ENCODE peak calls at places on chromosomes 16 and 17, in nine cellular contexts. F is GM23248, M is OCI-LY7, C is PC-3, G is MM.1S, O is neural progenitor cell, E is HCT116, K is SK-N-SH, U is hepatocyte. Z is an unnamed sample.

GRCh38 chr17:78890111-78890897 is 12.7 kb downstream of the CEP295NL start:
- DNase-seq in O (no peak), G (peak; percentile 98), F (no peak), M (peak; percentile 52), E (no peak), U (no peak), K (no peak), C (no peak), Z (no peak)

GRCh38 chr17:66915204-66915611 is 49.3 kb upstream of the CACNG4 start:
- DNase-seq in G (no peak), O (peak; percentile 35), K (peak; percentile 76), F (peak; percentile 42), M (no peak), E (peak; percentile 39), U (peak; percentile 23), C (peak; percentile 86), Z (peak; percentile 31)

GRCh38 chr16:67779256-67780014 is 26.9 kb downstream of the RANBP10 start:
- DNase-seq in F (no peak), G (peak; percentile 32), K (no peak), O (no peak), M (no peak), E (no peak), U (no peak), C (no peak), Z (no peak)

GRCh38 chr16:50800074-50800473 is 58.2 kb downstream of the CYLD start:
- DNase-seq in G (no peak), M (no peak), O (peak; percentile 58), C (no peak), K (no peak), U (no peak), F (no peak), E (no peak), Z (no peak)

GRCh38 chr17:78000351-78000750 is 41.8 kb downstream of the TNRC6C start:
- DNase-seq in M (no peak), C (no peak), O (no peak), U (no peak), E (no peak), G (no peak), F (peak; percentile 24), K (peak; percentile 54), Z (no peak)

GRCh38 chr16:22663389-22664064 is 150.4 kb upstream of the HS3ST2 start:
- DNase-seq in O (no peak), K (peak; percentile 52), M (no peak), F (no peak), U (no peak), C (no peak), E (no peak), G (no peak), Z (no peak)

GRCh38 chr17:40490289-40490853 is 11.1 kb downstream of the TNS4 start:
- DNase-seq in E (no peak), U (peak; percentile 70), G (no peak), C (peak; percentile 2), M (peak; percentile 79), F (peak; percentile 92), K (peak; percentile 89), O (peak; percentile 48), Z (peak; percentile 70)

GRCh38 chr17:58279016-58279671 is 1.6 kb downstream of the MPO start:
- DNase-seq in U (no peak), G (no peak), E (no peak), O (no peak), M (no peak), C (no peak), K (no peak), F (peak; percentile 64), Z (peak; percentile 53)

GRCh38 chr17:65058151-65058550 is 1.6 kb upstream of the GNA13 start:
- DNase-seq in C (no peak), M (no peak), F (no peak), K (no peak), G (no peak), O (no peak), E (no peak), U (no peak), Z (no peak)

GRCh38 chr17:65057520-65058075 is 1.1 kb upstream of the GNA13 start:
- DNase-seq in U (no peak), F (no peak), G (no peak), C (no peak), O (no peak), K (no peak), E (no peak), M (no peak), Z (no peak)

GRCh38 chr17:65054602-65055001 is 1.9 kb downstream of the GNA13 start:
- DNase-seq in M (no peak), C (peak; percentile 46), G (no peak), E (no peak), U (no peak), O (no peak), K (no peak), F (peak; percentile 33), Z (no peak)

GRCh38 chr17:65055280-65055707 is 1.2 kb downstream of the GNA13 start:
- DNase-seq in E (no peak), C (no peak), O (no peak), F (no peak), K (peak; percentile 36), G (peak; percentile 23), U (no peak), M (peak; percentile 52), Z (no peak)

DNA sequence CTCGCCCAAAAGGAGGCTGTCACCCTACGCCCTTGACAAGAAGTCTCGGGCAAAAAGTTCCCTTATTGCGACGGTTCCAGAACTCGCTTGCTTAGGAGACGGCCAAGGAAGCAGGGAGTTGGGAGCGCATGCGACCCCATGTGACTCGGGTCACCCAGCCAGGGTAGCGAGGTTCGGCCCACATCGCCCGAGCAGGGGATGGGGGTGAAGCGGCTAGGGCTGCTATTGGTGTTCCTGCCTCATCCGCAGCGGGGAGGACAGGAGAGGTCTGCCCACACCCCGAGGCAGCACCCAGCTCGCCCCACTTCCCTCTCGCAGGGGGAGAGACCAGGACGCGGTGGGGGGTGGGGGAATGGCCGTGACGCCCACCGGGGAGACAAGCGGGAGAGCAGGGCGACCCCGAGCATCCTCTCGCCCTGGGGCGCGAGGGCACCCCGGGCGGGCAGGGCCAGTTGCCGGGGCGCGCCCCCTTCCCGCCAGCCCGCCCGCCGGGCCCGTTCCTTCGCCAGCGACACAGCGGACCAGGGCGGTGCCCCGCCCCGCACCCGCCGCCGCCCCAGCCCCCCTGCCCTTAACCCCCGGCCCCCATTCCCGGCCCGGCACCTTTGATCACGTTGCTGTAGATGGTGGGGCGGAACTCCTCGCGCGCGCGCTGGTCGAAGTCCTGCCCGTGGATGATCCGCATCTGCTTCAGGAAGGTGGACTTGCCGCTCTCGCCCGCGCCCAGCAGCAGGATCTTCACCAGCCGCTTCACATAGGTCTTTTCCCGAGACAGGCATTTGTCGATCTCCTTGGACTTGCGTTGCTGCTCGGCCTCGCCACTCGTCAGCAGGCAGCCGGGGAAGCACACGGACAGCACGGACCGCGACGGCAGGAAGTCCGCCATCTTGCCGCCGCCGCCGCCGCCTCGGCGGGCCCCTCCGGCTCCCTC is 567 bp downstream of the GNA13 start:
- DNase-seq in O (peak; percentile 43), F (peak; percentile 74), U (peak; percentile 69), K (peak; percentile 83), G (peak; percentile 39), E (peak; percentile 16), C (peak; percentile 50), M (peak; percentile 59), Z (peak; percentile 62)
- H3K4me1 ChIP-seq in O (peaks cover 17% of the 10 kb centered on the region), F (peaks cover 12% of the 10 kb centered on the region), U (peaks cover 12% of the 10 kb centered on the region), K (peaks cover 10% of the 10 kb centered on the region), G (peaks cover 10% of the 10 kb centered on the region), E (peaks cover 23% of the 10 kb centered on the region), C (peaks cover 16% of the 10 kb centered on the region), M (peaks cover 58% of the 10 kb centered on the region), Z (peaks cover 25% of the 10 kb centered on the region)

GRCh38 chr17:31699281-31699680 is 159.8 kb downstream of the COPRS start:
- DNase-seq in K (no peak), E (no peak), C (peak; percentile 8), U (no peak), F (peak; percentile 11), M (no peak), O (no peak), G (no peak), Z (no peak)

GRCh38 chr17:31696703-31697325 is 162.2 kb downstream of the COPRS start:
- DNase-seq in K (no peak), E (no peak), M (no peak), C (no peak), G (no peak), U (no peak), O (peak; percentile 18), F (no peak), Z (no peak)

GRCh38 chr17:31696184-31696602 is 162.9 kb downstream of the COPRS start:
- DNase-seq in U (peak; percentile 83), M (no peak), F (peak; percentile 97), G (no peak), E (no peak), C (no peak), O (peak; percentile 94), K (peak; percentile 90), Z (peak; percentile 59)

GRCh38 chr17:31698751-31699150 is 160.3 kb downstream of the COPRS start:
- DNase-seq in U (no peak), C (no peak), G (no peak), F (no peak), O (no peak), M (no peak), K (no peak), E (no peak), Z (no peak)

DNA sequence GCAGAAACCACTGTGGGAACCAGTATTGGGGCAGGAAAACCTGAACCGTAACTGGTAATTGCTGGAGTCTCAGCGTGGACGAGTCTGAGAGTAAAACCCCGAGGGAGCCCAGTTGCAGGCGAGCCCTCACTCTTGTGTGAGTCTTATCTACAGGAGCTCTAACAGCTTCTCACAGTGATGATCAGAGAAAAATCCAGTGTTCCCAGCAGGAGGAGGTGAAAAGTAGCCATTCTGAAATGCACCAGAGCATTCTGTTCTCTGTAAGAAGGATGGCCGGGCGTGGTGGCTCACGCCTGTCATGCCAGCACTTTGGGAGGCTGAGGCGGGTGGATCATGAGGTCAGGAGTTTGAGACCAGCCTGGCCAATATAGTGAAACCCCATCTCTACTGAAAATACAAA is 161.2 kb downstream of the COPRS start:
- DNase-seq in U (no peak), E (no peak), K (no peak), G (no peak), F (no peak), O (no peak), C (no peak), M (no peak), Z (no peak)
- TF ChIP-seq EZH2phosphoT487 in U (no peak), E (no peak), K (no peak), G (no peak), F (no peak), O (no peak), C (no peak), M (no peak), Z (no peak)

GRCh38 chr16:520847-521246 is 6.7 kb upstream of the CAPN15 start:
- DNase-seq in E (no peak), O (no peak), C (no peak), F (no peak), K (no peak), U (no peak), G (no peak), M (no peak), Z (no peak)

GRCh38 chr16:523097-523741 is 4.3 kb upstream of the CAPN15 start:
- DNase-seq in F (no peak), C (no peak), E (no peak), K (no peak), U (no peak), G (no peak), O (no peak), M (no peak), Z (no peak)

GRCh38 chr16:521381-522210 is 5.9 kb upstream of the CAPN15 start:
- DNase-seq in M (no peak), F (no peak), O (no peak), U (no peak), E (no peak), C (no peak), K (no peak), G (no peak), Z (peak; percentile 91)

GRCh38 chr16:524274-525011 is 3.1 kb upstream of the CAPN15 start:
- DNase-seq in C (no peak), E (no peak), O (no peak), G (no peak), U (no peak), K (no peak), F (no peak), M (no peak), Z (no peak)

GRCh38 chr16:522320-523096 is 5.0 kb upstream of the CAPN15 start:
- DNase-seq in C (no peak), G (no peak), F (no peak), M (no peak), O (no peak), E (no peak), K (no peak), U (no peak), Z (no peak)
- H3K4me1 ChIP-seq in C (peaks cover 19% of the 10 kb centered on the region), G (peaks cover 5% of the 10 kb centered on the region), F (peaks cover 22% of the 10 kb centered on the region), M (peaks cover 15% of the 10 kb centered on the region), O (no peaks in the 10 kb centered on the region), E (peaks cover 23% of the 10 kb centered on the region), K (peaks cover 16% of the 10 kb centered on the region), U (peaks cover 21% of the 10 kb centered on the region), Z (peaks cover 6% of the 10 kb centered on the region)

DNA sequence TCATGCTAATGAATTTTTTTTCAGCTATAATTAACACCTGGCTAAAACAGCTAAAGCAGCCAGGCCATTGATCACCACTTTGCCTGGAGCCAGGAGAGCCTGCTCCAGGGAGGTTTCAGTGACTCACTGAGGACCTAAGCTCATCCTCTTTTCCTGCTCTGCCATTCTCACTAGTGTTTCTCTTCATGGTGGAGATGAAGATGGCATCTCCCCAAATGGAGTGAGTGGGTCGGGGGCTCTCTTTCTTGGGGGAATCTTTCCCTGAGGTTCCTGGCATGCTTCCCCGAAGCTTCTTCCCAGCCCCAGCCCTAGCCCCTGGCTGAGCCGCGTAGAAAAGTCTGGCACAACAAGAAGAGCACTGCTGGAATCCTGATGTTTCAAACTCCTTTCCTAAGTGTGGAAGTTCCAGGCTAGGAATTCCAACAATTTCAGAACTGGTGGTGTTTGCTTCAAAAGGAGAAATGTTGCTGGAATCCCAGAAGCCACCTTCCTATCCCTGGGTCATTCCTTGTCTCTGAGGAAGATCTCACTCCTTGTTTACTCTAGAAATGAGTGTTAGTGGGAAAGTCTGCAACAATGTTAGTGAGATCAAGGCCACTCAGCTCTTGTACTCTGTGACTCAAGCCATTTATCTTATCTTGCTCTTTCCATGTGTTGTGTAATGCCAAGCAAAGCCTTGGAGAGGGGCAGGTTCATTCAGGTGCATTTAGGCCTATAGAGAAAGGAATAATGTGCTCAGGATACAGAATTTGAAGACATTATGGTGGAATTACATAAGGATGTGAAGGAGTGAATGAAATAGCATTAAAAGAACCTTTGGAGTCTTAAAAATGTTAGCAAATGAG is 26.0 kb upstream of the B4GALNT2 start:
- DNase-seq in G (no peak), F (peak; percentile 60), C (peak; percentile 61), K (no peak), U (peak; percentile 61), M (no peak), O (no peak), E (no peak), Z (peak; percentile 22)
- TF ChIP-seq EZH2phosphoT487 in G (no peak), F (no peak), C (no peak), K (no peak), U (no peak), M (no peak), O (no peak), E (no peak), Z (no peak)

Z was measured in GM23338.